ENCODE peak calls at places on chromosomes 12 and 14, in five cellular contexts. V, T, W, D and A are unnamed samples.

GRCh38 chr14:36361210-36361853 is 40.9 kb upstream of the MBIP start:
- DNase-seq in V (no peak), T (peak; percentile 15), W (no peak), D (no peak), A (no peak)

GRCh38 chr14:103696466-103697071 is 18.7 kb downstream of the XRCC3 start:
- DNase-seq in V (no peak), T (no peak), W (no peak), D (no peak), A (no peak)

GRCh38 chr12:120228291-120229070 is 27.6 kb upstream of the RPLP0 start:
- DNase-seq in V (peak; percentile 91), T (peak; percentile 92), W (peak; percentile 91), D (peak; percentile 86), A (peak; percentile 91)

GRCh38 chr12:41777064-41777790 is 367.4 kb downstream of the GXYLT1 start:
- DNase-seq in V (no peak), T (no peak), W (no peak), D (no peak), A (no peak)

GRCh38 chr14:81206115-81206514 is 14.6 kb downstream of the GTF2A1 start:
- DNase-seq in V (peak; percentile 3), T (no peak), W (no peak), D (no peak), A (no peak)

GRCh38 chr12:132109741-132110140 is 34.4 kb downstream of the DDX51 start:
- DNase-seq in V (no peak), T (no peak), W (no peak), D (no peak), A (no peak)

GRCh38 chr14:63470877-63471565 is 72.2 kb downstream of the PPP2R5E start:
- DNase-seq in V (peak; percentile 87), T (no peak), W (no peak), D (no peak), A (no peak)

GRCh38 chr12:54143233-54143986 is 45.4 kb downstream of the SMUG1 start:
- DNase-seq in V (no peak), T (no peak), W (no peak), D (no peak), A (no peak)

GRCh38 chr14:102316048-102316745 is 3.3 kb upstream of the ZNF839 start:
- DNase-seq in V (peak; percentile 44), T (peak; percentile 37), W (no peak), D (no peak), A (no peak)

GRCh38 chr12:122081108-122081696 is 2.6 kb downstream of the MLXIP start:
- DNase-seq in V (no peak), T (peak; percentile 51), W (no peak), D (no peak), A (no peak)

GRCh38 chr12:47820631-47821345 is 1.1 kb upstream of the HDAC7 start:
- DNase-seq in V (peak; percentile 88), T (peak; percentile 68), W (peak; percentile 61), D (no peak), A (no peak)

GRCh38 chr12:57341275-57341990 is 89.4 kb downstream of the R3HDM2 start:
- DNase-seq in V (no peak), T (no peak), W (no peak), D (no peak), A (no peak)

GRCh38 chr14:60311417-60311816 is 62.4 kb downstream of the PPM1A start:
- DNase-seq in V (no peak), T (peak; percentile 35), W (peak; percentile 70), D (no peak), A (no peak)

GRCh38 chr12:2618291-2618995 is 176.3 kb upstream of the FKBP4 start:
- DNase-seq in V (no peak), T (no peak), W (no peak), D (no peak), A (no peak)

GRCh38 chr12:67909681-67910080 is 79.6 kb upstream of the IFNG-AS1 start:
- DNase-seq in V (no peak), T (no peak), W (no peak), D (no peak), A (no peak)

GRCh38 chr12:45518516-45519235 is 210.8 kb upstream of the ARID2 start:
- DNase-seq in V (no peak), T (no peak), W (peak; percentile 56), D (no peak), A (no peak)

GRCh38 chr12:65156366-65156831 is 13.0 kb upstream of the LEMD3 start:
- DNase-seq in V (no peak), T (no peak), W (no peak), D (no peak), A (peak; percentile 7)

GRCh38 chr12:41919526-41920305 is 225.0 kb downstream of the GXYLT1 start:
- DNase-seq in V (no peak), T (no peak), W (peak; percentile 49), D (no peak), A (no peak)

GRCh38 chr14:51283402-51283825 is 43.4 kb downstream of the TMX1 start:
- DNase-seq in V (peak; percentile 74), T (peak; percentile 40), W (peak; percentile 68), D (no peak), A (no peak)

GRCh38 chr14:63713058-63713457 is 14.8 kb downstream of the SGPP1 start:
- DNase-seq in V (no peak), T (no peak), W (no peak), D (no peak), A (no peak)

GRCh38 chr14:37594238-37594915 is 672 bp downstream of the FOXA1 start:
- DNase-seq in V (peak; percentile 99), T (peak; percentile 89), W (peak; percentile 53), D (no peak), A (no peak)

GRCh38 chr12:107349008-107349747 is 255.8 kb upstream of the CRY1 start:
- DNase-seq in V (peak; percentile 98), T (no peak), W (peak; percentile 32), D (no peak), A (no peak)

GRCh38 chr12:107351716-107352115 is 258.4 kb upstream of the CRY1 start:
- DNase-seq in V (no peak), T (no peak), W (no peak), D (no peak), A (no peak)

GRCh38 chr12:107349839-107350238 is 256.5 kb upstream of the CRY1 start:
- DNase-seq in V (peak; percentile 76), T (no peak), W (no peak), D (no peak), A (no peak)

GRCh38 chr12:107352347-107353081 is 259.2 kb upstream of the CRY1 start:
- DNase-seq in V (peak; percentile 92), T (no peak), W (no peak), D (no peak), A (no peak)

DNA sequence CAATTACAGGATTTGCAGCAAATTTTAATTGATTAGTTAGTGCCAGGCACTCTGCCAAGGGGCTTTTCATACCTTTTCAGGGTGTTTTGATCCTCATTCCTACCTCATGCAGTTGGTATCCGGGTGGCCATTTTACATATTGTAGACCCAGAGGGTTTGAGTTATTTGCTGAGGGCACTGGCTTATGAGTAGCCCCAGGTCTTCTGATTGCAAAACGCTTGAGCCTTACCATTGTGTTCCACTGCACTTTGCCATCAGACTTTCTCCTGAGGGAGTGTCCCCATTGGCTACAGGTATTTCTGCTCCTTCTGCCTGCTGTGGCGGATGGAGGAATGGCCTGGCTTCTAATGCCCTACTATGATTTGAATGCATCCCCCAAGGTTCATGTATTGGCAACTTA is 257.8 kb upstream of the CRY1 start:
- DNase-seq in V (no peak), T (no peak), W (no peak), D (no peak), A (no peak)
- TF ChIP-seq POLR2AphosphoS5 in V (no peak), T (no peak), W (no peak), D (no peak), A (no peak)

DNA sequence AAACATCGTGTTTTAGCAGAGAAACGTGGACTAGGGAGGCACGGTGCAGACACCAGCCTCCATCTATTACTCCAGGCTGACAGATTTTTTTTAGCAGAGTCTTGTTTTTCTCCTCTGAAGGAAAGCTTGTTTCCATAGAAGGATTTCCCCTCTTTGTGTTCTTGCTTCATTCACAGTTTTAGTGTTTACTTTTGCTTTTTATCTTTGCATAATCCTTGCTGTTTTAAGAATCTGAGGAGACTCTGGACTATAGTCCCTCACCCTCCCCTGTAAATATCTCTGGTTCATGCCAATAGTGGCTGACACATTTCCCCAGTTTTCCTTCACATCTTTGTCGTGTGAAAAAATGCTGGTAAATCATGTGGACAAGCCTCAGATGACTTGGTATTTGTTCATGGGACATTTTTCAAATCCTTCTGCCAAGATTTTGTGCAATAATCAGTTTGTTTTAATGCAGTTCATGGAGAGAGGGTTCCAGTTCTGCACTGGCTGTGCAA is 39.9 kb upstream of the TMCC3 start:
- DNase-seq in V (peak; percentile 12), T (no peak), W (no peak), D (no peak), A (no peak)
- TF ChIP-seq TAF1 in V (no peak), T (no peak), W (no peak), D (no peak), A (no peak)

DNA sequence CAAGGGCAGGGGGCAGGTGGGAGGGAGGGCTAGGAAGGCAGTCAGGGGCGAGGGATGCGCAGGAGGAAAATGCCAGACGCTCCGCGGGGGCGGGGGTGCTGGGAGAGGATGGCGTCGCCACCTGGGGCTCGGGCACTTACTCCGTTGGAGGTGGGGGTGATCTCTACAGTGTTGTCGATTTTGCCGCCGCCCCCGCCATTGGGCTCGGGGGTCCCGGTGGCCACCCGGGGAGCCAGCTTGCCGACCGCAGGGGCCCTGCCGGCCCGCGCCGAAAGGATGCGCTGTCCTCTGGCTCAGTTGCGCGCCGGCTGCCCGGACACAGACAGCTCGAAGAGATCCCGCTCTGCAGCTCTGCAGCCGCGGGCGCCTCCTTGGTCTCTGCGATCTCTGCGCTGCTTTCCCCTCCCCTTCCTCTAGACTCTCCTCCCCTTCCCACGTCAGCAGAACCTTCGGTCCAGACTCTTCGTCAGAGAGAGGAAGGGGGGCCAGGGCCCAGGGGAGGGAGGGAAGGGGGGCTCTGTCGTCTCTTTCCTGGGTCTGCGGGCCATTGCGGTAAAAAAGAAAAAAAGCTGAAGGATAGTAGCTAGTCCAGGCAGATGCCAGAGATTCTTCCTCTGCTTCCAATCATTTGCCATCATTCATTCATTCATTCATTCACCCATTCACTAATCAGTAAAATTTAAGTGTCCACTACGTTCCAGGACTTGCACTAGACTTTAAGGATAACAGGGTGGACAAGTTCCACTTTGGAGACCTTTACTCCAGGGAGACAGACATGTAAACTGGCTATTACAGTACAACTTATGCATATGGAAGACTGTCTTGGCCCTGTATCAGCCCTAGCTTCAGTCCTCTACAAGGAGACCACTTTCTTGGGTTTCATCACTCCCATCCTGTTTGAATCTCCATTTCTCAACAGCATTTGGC is at the start of gene SLC22A17:
- DNase-seq in V (peak; percentile 45), T (peak; percentile 26), W (peak; percentile 93), D (no peak), A (no peak)
- TF ChIP-seq POLR2AphosphoS5 in V (no peak), T (no peak), W (peak; percentile 86), D (no peak), A (no peak)

DNA sequence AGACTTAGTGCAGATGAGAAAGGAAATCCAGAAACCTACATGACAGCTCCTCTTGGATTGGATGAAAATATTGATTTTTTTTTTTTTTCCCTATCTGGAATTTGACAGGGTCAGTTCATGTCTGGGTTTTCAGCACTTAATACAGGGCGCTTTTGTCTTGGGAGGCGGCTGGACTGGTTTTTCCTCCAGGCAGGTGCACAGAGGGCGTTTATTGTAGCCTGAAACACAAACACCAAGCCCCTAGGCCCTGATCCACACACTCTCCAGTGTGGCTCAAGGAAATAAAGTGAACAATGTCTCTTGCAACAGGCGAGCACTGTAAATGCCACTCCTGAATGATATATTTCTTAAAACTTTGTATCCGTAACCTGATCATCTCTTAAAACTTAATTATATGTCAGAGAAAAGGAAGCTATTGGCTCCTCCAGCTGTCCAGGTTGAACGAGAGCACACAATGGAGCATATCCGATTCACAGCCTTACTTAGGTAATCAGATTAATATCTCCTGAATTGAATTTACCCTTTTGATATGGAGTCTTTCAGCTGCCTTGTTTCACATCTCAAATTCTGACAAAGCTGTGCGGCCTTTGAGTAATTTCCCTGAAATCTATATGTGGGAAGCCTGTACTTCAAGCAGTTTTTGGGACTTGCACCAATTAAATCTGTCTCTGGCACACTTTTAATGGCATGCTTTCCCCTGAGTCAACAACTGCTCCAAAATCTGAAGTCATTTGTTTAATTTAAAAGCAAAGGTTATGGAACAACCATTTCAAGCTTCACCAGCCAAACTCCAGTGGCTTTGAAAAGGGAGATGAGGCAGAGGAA is 485.7 kb downstream of the ZFP36L1 start:
- DNase-seq in V (peak; percentile 48), T (no peak), W (no peak), D (no peak), A (no peak)
- TF ChIP-seq TAF1 in V (no peak), T (no peak), W (no peak), D (no peak), A (no peak)